ENCODE peak calls at places on chromosomes 7 and 10, in eight cellular contexts. H is esophagus squamous epithelium, U is lung, F is caudate nucleus, J is nephron progenitor cell, P is NT2/D1, D is NCI-H446 treated with DMSO at 0.1 percent for 48 hours, R is Panc1. G is an unnamed sample.

GRCh38 chr7:4134631-4135030 is 547.5 kb upstream of the FOXK1 start:
- DNase-seq in H (no peak), U (no peak), F (no peak), J (no peak), P (no peak), D (no peak), R (no peak), G (no peak)

GRCh38 chr7:97179454-97180104 is 62.1 kb downstream of the SDHAF3 start:
- DNase-seq in H (no peak), U (peak), F (no peak), J (peak), P (peak), D (peak), R (peak), G (peak)

GRCh38 chr7:111903797-111904196 is 302.4 kb downstream of the DOCK4 start:
- DNase-seq in H (no peak), U (no peak), F (no peak), J (no peak), P (no peak), D (no peak), R (no peak), G (no peak)

GRCh38 chr7:42935861-42936260 is 3.7 kb downstream of the MRPL32 start:
- DNase-seq in H (no peak), U (no peak), F (no peak), J (no peak), P (no peak), D (no peak), R (no peak), G (no peak)

GRCh38 chr7:50962281-50962883 is 179.7 kb upstream of the GRB10 start:
- DNase-seq in H (no peak), U (no peak), F (no peak), J (no peak), P (no peak), D (no peak), R (no peak), G (no peak)

GRCh38 chr7:14207711-14208110 is 218.2 kb upstream of the ETV1 start:
- DNase-seq in H (no peak), U (no peak), F (no peak), J (no peak), P (no peak), D (no peak), R (no peak), G (no peak)

GRCh38 chr10:76733441-76733840 is 904.2 kb downstream of the KCNMA1 start:
- DNase-seq in H (no peak), U (no peak), F (no peak), J (no peak), P (no peak), D (no peak), R (no peak), G (no peak)

GRCh38 chr10:31404640-31405039 is 85.6 kb downstream of the ZEB1 start:
- DNase-seq in H (no peak), U (no peak), F (no peak), J (no peak), P (no peak), D (no peak), R (no peak), G (no peak)

GRCh38 chr7:28726563-28726962 is 231.6 kb downstream of the TRIL start:
- DNase-seq in H (no peak), U (no peak), F (no peak), J (peak), P (no peak), D (no peak), R (no peak), G (no peak)